ENCODE peak calls at places on chromosomes 3 and 15, in five cellular contexts. R is adrenal gland, K is epithelial cell of esophagus, A is BE2C, B is ovary. J is an unnamed sample.

GRCh38 chr3:13569641-13570390 is 20.9 kb downstream of the FBLN2 start:
- DNase-seq in R (no peak), K (no peak), A (no peak), B (no peak), J (no peak)

GRCh38 chr3:42052867-42053351 is 38.2 kb upstream of the TRAK1 start:
- DNase-seq in R (no peak), K (no peak), A (no peak), B (no peak), J (no peak)

GRCh38 chr3:9108876-9109569 is 140.4 kb downstream of the SRGAP3 start:
- DNase-seq in R (no peak), K (no peak), A (no peak), B (no peak), J (no peak)

GRCh38 chr3:197117107-197117506 is 87.5 kb upstream of the MELTF start:
- DNase-seq in R (no peak), K (peak; percentile 87), A (no peak), B (no peak), J (no peak)

GRCh38 chr15:29773000-29773399 is 49.3 kb downstream of the TJP1 start:
- DNase-seq in R (no peak), K (no peak), A (no peak), B (no peak), J (no peak)

GRCh38 chr3:195071011-195071728 is 199.8 kb downstream of the XXYLT1 start:
- DNase-seq in R (no peak), K (no peak), A (no peak), B (no peak), J (peak; percentile 26)

GRCh38 chr3:108590443-108590842 is 921 bp downstream of the DZIP3 start:
- DNase-seq in R (no peak), K (peak; percentile 4), A (no peak), B (no peak), J (no peak)

GRCh38 chr3:72004749-72005292 is 219.9 kb upstream of the PROK2 start:
- DNase-seq in R (no peak), K (peak; percentile 49), A (no peak), B (no peak), J (no peak)

GRCh38 chr3:124772081-124772831 is 42.0 kb downstream of the UMPS start:
- DNase-seq in R (peak; percentile 80), K (no peak), A (peak; percentile 94), B (no peak), J (no peak)

GRCh38 chr3:120693439-120694172 is 11.6 kb upstream of the HGD start:
- DNase-seq in R (peak; percentile 68), K (peak; percentile 33), A (no peak), B (no peak), J (no peak)

GRCh38 chr3:127124135-127124534 is 68.8 kb upstream of the PRR23E start:
- DNase-seq in R (no peak), K (peak; percentile 29), A (no peak), B (no peak), J (no peak)
- TF ChIP-seq CTCF in R (no peak), K (peak; percentile 27), A (no peak), B (no peak), J (no peak)

DNA sequence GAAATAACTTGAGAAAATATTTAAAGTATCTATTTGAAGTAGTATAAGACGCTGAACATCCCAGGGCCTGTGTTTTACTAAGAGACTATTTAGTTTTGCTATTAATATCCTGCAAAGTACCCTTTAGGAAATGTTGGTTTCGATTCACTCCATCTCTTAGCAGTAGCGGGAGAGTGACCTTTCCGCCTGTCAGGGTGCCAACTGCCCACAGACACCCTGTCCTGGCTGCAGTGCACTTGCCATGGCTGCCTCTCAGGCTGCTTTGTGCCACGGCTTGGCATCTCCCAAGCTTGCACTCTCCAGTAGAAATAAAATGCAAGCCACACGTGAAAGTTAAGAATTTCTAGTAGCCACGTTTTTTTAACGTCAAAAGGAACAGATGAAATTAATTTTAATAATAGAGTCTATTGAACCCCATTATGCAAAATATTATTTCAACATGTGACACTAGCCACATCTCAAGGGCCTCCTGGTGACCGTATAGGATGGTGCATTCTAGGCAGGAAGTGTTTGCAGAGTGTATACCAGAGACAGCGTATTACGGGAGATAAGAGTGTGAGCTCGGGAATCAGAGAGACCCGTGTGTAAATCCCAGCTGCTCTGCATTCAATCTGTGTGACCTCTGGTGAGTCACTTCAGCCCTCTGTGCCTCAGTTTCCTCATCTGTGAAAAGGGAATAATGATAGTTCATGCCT is 19.8 kb downstream of the ADAMTS9 start:
- DNase-seq in R (peak; percentile 68), K (no peak), A (no peak), B (peak; percentile 63), J (peak; percentile 53)
- TF ChIP-seq CTCF in R (no peak), K (no peak), A (no peak), B (no peak), J (no peak)

DNA sequence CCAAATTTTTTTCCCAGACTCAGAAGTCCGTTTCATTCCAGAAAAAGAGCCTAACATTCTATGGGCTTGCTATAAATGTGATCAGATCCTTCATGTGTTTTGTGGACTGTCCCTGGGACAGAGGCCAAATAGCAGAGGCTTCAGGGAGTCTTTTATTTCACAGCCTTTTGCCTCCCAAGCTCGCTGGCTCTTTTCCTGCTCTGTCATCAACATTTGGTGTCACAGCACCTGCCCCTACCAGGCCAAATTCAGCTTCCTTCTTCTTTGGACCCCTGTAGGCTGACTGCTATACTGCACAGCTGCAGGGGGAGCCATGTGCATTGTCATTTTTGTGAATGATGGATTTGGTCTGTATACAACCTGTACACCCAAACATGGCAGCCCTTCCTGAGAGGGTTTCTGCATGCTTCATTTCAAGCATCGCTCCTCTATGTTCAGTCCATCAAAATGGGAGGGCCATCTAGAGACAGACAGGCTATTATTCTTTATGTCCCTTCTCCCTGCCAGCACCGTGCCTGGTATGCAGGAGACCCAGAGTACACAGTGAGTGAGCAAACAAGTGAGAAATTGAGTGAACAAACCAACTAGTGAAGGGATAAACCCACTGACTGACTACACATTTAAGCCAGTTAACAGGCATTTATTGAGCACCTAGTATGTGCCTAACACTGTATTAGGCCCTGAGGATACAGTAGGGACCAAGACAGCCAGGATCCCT is 17.9 kb upstream of the RPP14 start:
- DNase-seq in R (no peak), K (no peak), A (no peak), B (peak; percentile 58), J (no peak)
- TF ChIP-seq CTCF in R (no peak), K (no peak), A (no peak), B (no peak), J (no peak)

GRCh38 chr15:66745530-66746230 is 43.6 kb downstream of the SMAD6 start:
- DNase-seq in R (no peak), K (no peak), A (no peak), B (peak; percentile 25), J (no peak)

GRCh38 chr15:66746231-66746605 is 44.2 kb downstream of the SMAD6 start:
- DNase-seq in R (no peak), K (no peak), A (no peak), B (peak; percentile 30), J (no peak)

GRCh38 chr15:66743204-66743603 is 41.2 kb downstream of the SMAD6 start:
- DNase-seq in R (no peak), K (no peak), A (no peak), B (no peak), J (no peak)

GRCh38 chr15:66743703-66744536 is 41.9 kb downstream of the SMAD6 start:
- DNase-seq in R (no peak), K (no peak), A (no peak), B (peak; percentile 36), J (no peak)

GRCh38 chr15:66744610-66745279 is 42.7 kb downstream of the SMAD6 start:
- DNase-seq in R (no peak), K (no peak), A (no peak), B (peak; percentile 38), J (no peak)
- TF ChIP-seq CTCF in R (no peak), K (no peak), A (peak; percentile 9), B (no peak), J (no peak)

GRCh38 chr3:79906106-79906505 is 138.3 kb upstream of the ROBO1 start:
- DNase-seq in R (no peak), K (no peak), A (no peak), B (no peak), J (no peak)
- TF ChIP-seq CTCF in R (no peak), K (no peak), A (no peak), B (no peak), J (no peak)

GRCh38 chr3:134311265-134311664 is 60.6 kb upstream of the RYK start:
- DNase-seq in R (no peak), K (peak; percentile 58), A (no peak), B (no peak), J (no peak)

GRCh38 chr3:134312873-134313838 is 61.1 kb downstream of the AMOTL2 start:
- DNase-seq in R (peak; percentile 78), K (peak; percentile 46), A (no peak), B (peak; percentile 64), J (peak; percentile 87)

GRCh38 chr3:134311693-134312071 is 61.0 kb upstream of the RYK start:
- DNase-seq in R (no peak), K (no peak), A (no peak), B (no peak), J (no peak)

GRCh38 chr3:134313839-134314587 is 60.2 kb downstream of the AMOTL2 start:
- DNase-seq in R (peak; percentile 18), K (peak; percentile 55), A (no peak), B (no peak), J (no peak)

GRCh38 chr3:134312072-134312872 is 61.6 kb upstream of the RYK start:
- DNase-seq in R (no peak), K (peak; percentile 93), A (peak; percentile 27), B (no peak), J (peak; percentile 70)
- TF ChIP-seq CTCF in R (no peak), K (peak; percentile 31), A (peak; percentile 20), B (no peak), J (no peak)